ENCODE peak calls at places on chromosomes 11 and 22, in eight cellular contexts. M, W, Y, X, I, T, R and E are unnamed samples.

GRCh38 chr11:126002181-126002580 is 56.3 kb downstream of the VSIG10L2 start:
- DNase-seq in M (no peak), W (no peak), Y (no peak), X (no peak), I (no peak), T (no peak), R (no peak), E (no peak)

GRCh38 chr11:117231637-117232021 is 244 bp downstream of the PCSK7 start:
- DNase-seq in M (no peak), W (no peak), Y (no peak), X (no peak), I (no peak), T (no peak), R (no peak), E (no peak)

GRCh38 chr11:92449780-92450179 is 225.2 kb downstream of the FAT3 start:
- DNase-seq in M (no peak), W (no peak), Y (no peak), X (no peak), I (no peak), T (no peak), R (no peak), E (no peak)

GRCh38 chr11:10308208-10308954 is 3.5 kb downstream of the ADM start:
- DNase-seq in M (no peak), W (no peak), Y (no peak), X (no peak), I (no peak), T (no peak), R (no peak), E (no peak)

GRCh38 chr22:29695129-29695926 is 24.5 kb upstream of the CABP7 start:
- DNase-seq in M (no peak), W (no peak), Y (no peak), X (peak; percentile 56), I (no peak), T (no peak), R (no peak), E (peak; percentile 94)

GRCh38 chr11:17845431-17845881 is 110.9 kb downstream of the KCNC1 start:
- DNase-seq in M (no peak), W (no peak), Y (peak; percentile 89), X (no peak), I (no peak), T (peak; percentile 56), R (no peak), E (no peak)

GRCh38 chr11:3160252-3161031 is 4.7 kb downstream of the OSBPL5 start:
- DNase-seq in M (peak; percentile 92), W (no peak), Y (no peak), X (peak; percentile 90), I (no peak), T (peak; percentile 96), R (peak; percentile 72), E (peak; percentile 44)

GRCh38 chr11:10117709-10118341 is 176.2 kb downstream of the SBF2 start:
- DNase-seq in M (no peak), W (no peak), Y (peak; percentile 25), X (no peak), I (no peak), T (peak; percentile 82), R (no peak), E (no peak)

GRCh38 chr11:127890026-127890611 is 697.2 kb downstream of the ETS1 start:
- DNase-seq in M (no peak), W (no peak), Y (peak; percentile 35), X (no peak), I (no peak), T (peak; percentile 76), R (no peak), E (no peak)

GRCh38 chr11:68128682-68129327 is 7.6 kb upstream of the CHKA start:
- DNase-seq in M (peak; percentile 84), W (no peak), Y (no peak), X (no peak), I (no peak), T (peak; percentile 76), R (peak; percentile 39), E (no peak)

GRCh38 chr11:79441159-79441875 is 487 bp upstream of the TENM4 start:
- DNase-seq in M (no peak), W (no peak), Y (no peak), X (no peak), I (no peak), T (peak; percentile 82), R (no peak), E (no peak)

GRCh38 chr11:2415171-2415570 is 14.6 kb downstream of the TSSC4 start:
- DNase-seq in M (no peak), W (no peak), Y (no peak), X (no peak), I (no peak), T (no peak), R (no peak), E (no peak)

GRCh38 chr11:67053896-67054850 is 2.5 kb upstream of the RHOD start:
- DNase-seq in M (peak; percentile 55), W (peak; percentile 18), Y (peak; percentile 72), X (peak; percentile 38), I (peak; percentile 5), T (peak; percentile 64), R (peak; percentile 50), E (peak; percentile 7)

GRCh38 chr11:132007184-132007583 is 636.8 kb downstream of the NTM start:
- DNase-seq in M (no peak), W (no peak), Y (no peak), X (no peak), I (no peak), T (no peak), R (no peak), E (no peak)

GRCh38 chr11:19866037-19866436 is 153.4 kb downstream of the NAV2 start:
- DNase-seq in M (no peak), W (no peak), Y (no peak), X (no peak), I (no peak), T (no peak), R (no peak), E (no peak)